ENCODE peak calls at places on chromosomes 6 and 20, in four cellular contexts. R is hypothalamus, L is NCI-H1930, S is progenitor cell of endocrine pancreas. F is an unnamed sample.

GRCh38 chr20:48600470-48600945 is 227.3 kb downstream of the PREX1 start:
- DNase-seq in R (no peak), L (no peak), S (no peak), F (no peak)

GRCh38 chr20:14445902-14446301 is 108.5 kb upstream of the FLRT3 start:
- DNase-seq in R (no peak), L (no peak), S (no peak), F (no peak)

GRCh38 chr20:24961384-24962181 is 12.5 kb downstream of the CST7 start:
- DNase-seq in R (no peak), L (no peak), S (no peak), F (no peak)

GRCh38 chr20:55533601-55534000 is 471.7 kb downstream of the CBLN4 start:
- DNase-seq in R (no peak), L (no peak), S (no peak), F (no peak)

GRCh38 chr6:46357591-46357990 is 133.7 kb downstream of the RCAN2 start:
- DNase-seq in R (no peak), L (no peak), S (no peak), F (no peak)

GRCh38 chr6:36599791-36600209 is 5.6 kb downstream of the SRSF3 start:
- DNase-seq in R (no peak), L (no peak), S (no peak), F (peak)

GRCh38 chr6:149840345-149841075 is 23.6 kb downstream of the LRP11 start:
- DNase-seq in R (no peak), L (no peak), S (peak), F (peak)

GRCh38 chr6:112522600-112522999 is 175.5 kb downstream of the RFPL4B start:
- DNase-seq in R (no peak), L (no peak), S (no peak), F (no peak)

GRCh38 chr20:38727602-38728236 is 3.4 kb downstream of the SLC32A1 start:
- DNase-seq in R (no peak), L (no peak), S (no peak), F (no peak)

GRCh38 chr6:54074591-54075195 is 36.5 kb upstream of the MLIP start:
- DNase-seq in R (no peak), L (no peak), S (no peak), F (no peak)

GRCh38 chr6:154593122-154593521 is 82.6 kb upstream of the CNKSR3 start:
- DNase-seq in R (no peak), L (no peak), S (no peak), F (no peak)

GRCh38 chr6:16239798-16240123 is 1.4 kb downstream of the GMPR start:
- DNase-seq in R (no peak), L (no peak), S (no peak), F (no peak)

GRCh38 chr20:59019217-59019616 is at the start of gene TUBB1:
- DNase-seq in R (no peak), L (no peak), S (no peak), F (no peak)

F was measured in SK-MEL-5.